ENCODE peak calls at places on chromosomes 6 and 20, in eight cellular contexts. H is NCI-H1436 treated with DMSO at 0.1 percent for 48 hours; C is CD8-positive, alpha-beta T cell; B is activated CD4-positive, alpha-beta T cell treated with anti-CD3 and anti-CD28 coated beads, Interleukin-2, amount 10 ng/mL, durations not matched to agents 7 days and 5 days; Y is NCI-H187; E is skeletal muscle cell; L is NCI-H146; G is mammary epithelial cell. S is an unnamed sample.

GRCh38 chr6:110800839-110801196 is 14.5 kb downstream of the CDK19 start:
- DNase-seq in B (no peak), G (no peak), L (no peak), Y (no peak), E (no peak), C (no peak), H (no peak), S (no peak)

GRCh38 chr6:93786474-93787330 is 367.3 kb upstream of the EPHA7 start:
- DNase-seq in E (no peak), G (no peak), Y (no peak), H (no peak), C (no peak), L (peak; percentile 33), B (no peak), S (no peak)

GRCh38 chr6:131765081-131765852 is 42.6 kb upstream of the ENPP1 start:
- DNase-seq in Y (no peak), C (no peak), H (no peak), G (peak; percentile 12), B (no peak), E (peak; percentile 89), L (no peak), S (no peak)

GRCh38 chr20:37575884-37576283 is 48.2 kb upstream of the BLCAP start:
- DNase-seq in B (no peak), C (no peak), G (no peak), L (no peak), Y (no peak), E (no peak), H (no peak), S (no peak)

GRCh38 chr20:62097881-62098407 is 24.3 kb upstream of the LSM14B start:
- DNase-seq in L (no peak), C (no peak), B (no peak), H (no peak), G (no peak), E (no peak), Y (no peak), S (no peak)

GRCh38 chr6:170247178-170247701 is 43.6 kb downstream of the DLL1 start:
- DNase-seq in G (peak; percentile 19), B (no peak), L (no peak), C (no peak), E (no peak), Y (no peak), H (no peak), S (no peak)

GRCh38 chr20:23361108-23361650 is 803 bp upstream of the GZF1 start:
- DNase-seq in B (no peak), E (no peak), G (no peak), L (peak; percentile 57), Y (no peak), H (no peak), C (no peak), S (no peak)

GRCh38 chr6:111764238-111765182 is 108.7 kb downstream of the FYN start:
- DNase-seq in G (no peak), C (no peak), H (no peak), B (peak; percentile 47), E (no peak), Y (no peak), L (no peak), S (no peak)

GRCh38 chr6:99024089-99024488 is 76.3 kb upstream of the FBXL4 start:
- DNase-seq in B (no peak), Y (no peak), E (no peak), G (no peak), H (no peak), C (no peak), L (no peak), S (no peak)

GRCh38 chr20:56987992-56988391 is 278.4 kb downstream of the BMP7 start:
- DNase-seq in B (no peak), E (no peak), C (no peak), H (no peak), L (no peak), Y (no peak), G (peak; percentile 35), S (no peak)

GRCh38 chr20:52524865-52525264 is 333.3 kb upstream of the ZFP64 start:
- DNase-seq in H (no peak), L (no peak), Y (no peak), B (no peak), C (no peak), E (no peak), G (no peak), S (no peak)

GRCh38 chr20:45833030-45833882 is at the start of gene SNX21:
- DNase-seq in B (peak; percentile 18), E (peak; percentile 87), C (peak; percentile 6), L (peak; percentile 70), Y (peak; percentile 27), G (peak; percentile 80), H (no peak), S (no peak)

GRCh38 chr6:17179246-17180073 is 77.6 kb downstream of the STMND1 start:
- DNase-seq in C (no peak), B (no peak), G (peak; percentile 82), H (no peak), L (no peak), E (no peak), Y (no peak), S (no peak)

GRCh38 chr6:140636698-140637402 is 1262.4 kb upstream of the CITED2 start:
- DNase-seq in B (no peak), E (no peak), C (no peak), G (no peak), L (peak; percentile 72), H (peak; percentile 52), Y (no peak), S (no peak)

GRCh38 chr6:97120511-97120910 is 162.5 kb downstream of the MMS22L start:
- DNase-seq in L (no peak), C (no peak), B (no peak), G (no peak), E (no peak), H (no peak), Y (no peak), S (no peak)

GRCh38 chr6:13992417-13993055 is 67.8 kb downstream of the RNF182 start:
- DNase-seq in H (no peak), Y (no peak), L (no peak), B (no peak), E (peak; percentile 60), G (peak; percentile 79), C (no peak), S (no peak)

GRCh38 chr6:169132361-169132895 is 121.2 kb downstream of the THBS2 start:
- DNase-seq in L (no peak), H (no peak), E (no peak), C (no peak), B (no peak), Y (no peak), G (peak; percentile 19), S (no peak)

GRCh38 chr20:380763-381580 is 412 bp downstream of the TRIB3 start:
- DNase-seq in B (peak; percentile 65), Y (peak; percentile 61), C (peak; percentile 43), H (no peak), L (peak; percentile 87), G (peak; percentile 77), E (no peak), S (no peak)

GRCh38 chr20:37071481-37071911 is 24.3 kb downstream of the RBL1 start:
- DNase-seq in C (peak; percentile 15), H (no peak), E (peak; percentile 4), Y (no peak), B (peak; percentile 34), G (peak; percentile 85), L (no peak), S (no peak)

GRCh38 chr6:143999406-143999805 is 8.7 kb downstream of the PLAGL1 start:
- DNase-seq in C (no peak), L (no peak), E (peak; percentile 36), B (no peak), Y (no peak), G (peak; percentile 17), H (no peak), S (no peak)

GRCh38 chr6:169866140-169866534 is 114.7 kb downstream of the ERMARD start:
- DNase-seq in H (no peak), C (no peak), E (no peak), Y (no peak), L (no peak), B (no peak), G (no peak), S (no peak)

GRCh38 chr6:43368517-43369160 is 808 bp downstream of the ZNF318 start:
- DNase-seq in H (no peak), B (no peak), G (peak; percentile 42), L (peak; percentile 70), E (no peak), Y (no peak), C (no peak), S (no peak)